ENCODE peak calls at places on chromosomes 4 and X, in eight cellular contexts. One of them, this sample, is unnamed. For H3K27me3, the result is how much of the 10 kb centered on the place peaks cover.

GRCh38 chr4:1022051-1022738 is 10.8 kb downstream of the FGFRL1 start:
- DNase-seq in heart right ventricle: no peak
- DNase-seq in IMR-90: no peak
- DNase-seq in pancreas: no peak
- DNase-seq in hepatocyte: no peak
- DNase-seq in prostate gland: no peak
- DNase-seq in mesendoderm: no peak
- DNase-seq in BE2C: no peak
- DNase-seq in this sample: no peak

GRCh38 chrX:39910651-39911050 is 187.1 kb downstream of the BCOR start:
- DNase-seq in heart right ventricle: no peak
- DNase-seq in IMR-90: no peak
- DNase-seq in pancreas: no peak
- DNase-seq in hepatocyte: no peak
- DNase-seq in prostate gland: no peak
- DNase-seq in mesendoderm: no peak
- DNase-seq in BE2C: no peak
- DNase-seq in this sample: no peak

GRCh38 chr4:30619679-30620078 is 100.5 kb upstream of the PCDH7 start:
- DNase-seq in heart right ventricle: no peak
- DNase-seq in IMR-90: no peak
- DNase-seq in pancreas: no peak
- DNase-seq in hepatocyte: no peak
- DNase-seq in prostate gland: no peak
- DNase-seq in mesendoderm: no peak
- DNase-seq in BE2C: no peak
- DNase-seq in this sample: no peak

GRCh38 chr4:3634281-3635089 is 102.3 kb upstream of the LRPAP1 start:
- DNase-seq in heart right ventricle: no peak
- DNase-seq in IMR-90: no peak
- DNase-seq in pancreas: no peak
- DNase-seq in hepatocyte: no peak
- DNase-seq in prostate gland: no peak
- DNase-seq in mesendoderm: no peak
- DNase-seq in BE2C: no peak
- DNase-seq in this sample: peak

GRCh38 chrX:23854122-23854521 is 53.6 kb downstream of the APOO start:
- DNase-seq in heart right ventricle: no peak
- DNase-seq in IMR-90: no peak
- DNase-seq in pancreas: no peak
- DNase-seq in hepatocyte: no peak
- DNase-seq in prostate gland: no peak
- DNase-seq in mesendoderm: no peak
- DNase-seq in BE2C: no peak
- DNase-seq in this sample: no peak

GRCh38 chrX:102835504-102836146 is 101.4 kb upstream of the RAB40AL start:
- DNase-seq in heart right ventricle: no peak
- DNase-seq in IMR-90: peak
- DNase-seq in pancreas: peak
- DNase-seq in hepatocyte: peak
- DNase-seq in prostate gland: no peak
- DNase-seq in mesendoderm: peak
- DNase-seq in BE2C: no peak
- DNase-seq in this sample: no peak

GRCh38 chr4:77734928-77735327 is 84.2 kb downstream of the CNOT6L start:
- DNase-seq in heart right ventricle: no peak
- DNase-seq in IMR-90: peak
- DNase-seq in pancreas: no peak
- DNase-seq in hepatocyte: peak
- DNase-seq in prostate gland: no peak
- DNase-seq in mesendoderm: peak
- DNase-seq in BE2C: no peak
- DNase-seq in this sample: no peak

GRCh38 chrX:13440166-13440565 is 120.3 kb upstream of the ATXN3L start:
- DNase-seq in heart right ventricle: no peak
- DNase-seq in IMR-90: peak
- DNase-seq in pancreas: no peak
- DNase-seq in hepatocyte: no peak
- DNase-seq in prostate gland: no peak
- DNase-seq in mesendoderm: no peak
- DNase-seq in BE2C: no peak
- DNase-seq in this sample: no peak

GRCh38 chrX:118520206-118520857 is 24.7 kb downstream of the DOCK11 start:
- DNase-seq in heart right ventricle: no peak
- DNase-seq in IMR-90: peak
- DNase-seq in pancreas: no peak
- DNase-seq in hepatocyte: no peak
- DNase-seq in prostate gland: no peak
- DNase-seq in mesendoderm: no peak
- DNase-seq in BE2C: no peak
- DNase-seq in this sample: no peak

GRCh38 chrX:68789966-68790365 is 38.9 kb upstream of the EFNB1 start:
- DNase-seq in heart right ventricle: no peak
- DNase-seq in IMR-90: no peak
- DNase-seq in pancreas: no peak
- DNase-seq in hepatocyte: no peak
- DNase-seq in prostate gland: no peak
- DNase-seq in mesendoderm: peak
- DNase-seq in BE2C: no peak
- DNase-seq in this sample: no peak

GRCh38 chr4:151921371-151921770 is 160.6 kb upstream of the GATB start:
- DNase-seq in heart right ventricle: no peak
- DNase-seq in IMR-90: peak
- DNase-seq in pancreas: no peak
- DNase-seq in hepatocyte: no peak
- DNase-seq in prostate gland: no peak
- DNase-seq in mesendoderm: no peak
- DNase-seq in BE2C: no peak
- DNase-seq in this sample: no peak

GRCh38 chr4:14294611-14295010 is 667.1 kb upstream of the BOD1L1 start:
- DNase-seq in heart right ventricle: no peak
- DNase-seq in IMR-90: peak
- DNase-seq in pancreas: no peak
- DNase-seq in hepatocyte: no peak
- DNase-seq in prostate gland: no peak
- DNase-seq in mesendoderm: no peak
- DNase-seq in BE2C: no peak
- DNase-seq in this sample: no peak

GRCh38 chr4:109434007-109434792 is 585 bp downstream of the SEC24B start:
- DNase-seq in heart right ventricle: peak
- DNase-seq in IMR-90: peak
- DNase-seq in pancreas: peak
- DNase-seq in hepatocyte: peak
- DNase-seq in prostate gland: peak
- DNase-seq in mesendoderm: peak
- DNase-seq in BE2C: peak
- DNase-seq in this sample: peak

GRCh38 chr4:169348541-169348940 is 77.8 kb upstream of the SH3RF1 start:
- DNase-seq in heart right ventricle: no peak
- DNase-seq in IMR-90: no peak
- DNase-seq in pancreas: no peak
- DNase-seq in hepatocyte: no peak
- DNase-seq in prostate gland: no peak
- DNase-seq in mesendoderm: no peak
- DNase-seq in BE2C: no peak
- DNase-seq in this sample: no peak

GRCh38 chrX:153447581-153447960 is 1.7 kb upstream of the TREX2 start:
- DNase-seq in heart right ventricle: no peak
- DNase-seq in IMR-90: no peak
- DNase-seq in pancreas: no peak
- DNase-seq in hepatocyte: no peak
- DNase-seq in prostate gland: no peak
- DNase-seq in mesendoderm: no peak
- DNase-seq in BE2C: no peak
- DNase-seq in this sample: no peak
- H3K4me3 ChIP-seq in heart right ventricle: no peak
- H3K4me3 ChIP-seq in IMR-90: no peak
- H3K4me3 ChIP-seq in pancreas: no peak
- H3K4me3 ChIP-seq in hepatocyte: no peak
- H3K4me3 ChIP-seq in prostate gland: no peak
- H3K4me3 ChIP-seq in mesendoderm: no peak
- H3K4me3 ChIP-seq in BE2C: no peak
- H3K4me3 ChIP-seq in this sample: no peak

GRCh38 chr4:8850830-8851188 is 20.8 kb downstream of the HMX1 start:
- DNase-seq in heart right ventricle: no peak
- DNase-seq in IMR-90: no peak
- DNase-seq in pancreas: no peak
- DNase-seq in hepatocyte: no peak
- DNase-seq in prostate gland: no peak
- DNase-seq in mesendoderm: no peak
- DNase-seq in BE2C: no peak
- DNase-seq in this sample: no peak

GRCh38 chr4:8850074-8850829 is 21.4 kb downstream of the HMX1 start:
- DNase-seq in heart right ventricle: no peak
- DNase-seq in IMR-90: no peak
- DNase-seq in pancreas: no peak
- DNase-seq in hepatocyte: no peak
- DNase-seq in prostate gland: no peak
- DNase-seq in mesendoderm: no peak
- DNase-seq in BE2C: no peak
- DNase-seq in this sample: no peak

GRCh38 chr4:8848507-8849265 is 23.0 kb downstream of the HMX1 start:
- DNase-seq in heart right ventricle: no peak
- DNase-seq in IMR-90: no peak
- DNase-seq in pancreas: no peak
- DNase-seq in hepatocyte: no peak
- DNase-seq in prostate gland: no peak
- DNase-seq in mesendoderm: no peak
- DNase-seq in BE2C: no peak
- DNase-seq in this sample: no peak

GRCh38 chr4:8847764-8848163 is 23.9 kb downstream of the HMX1 start:
- DNase-seq in heart right ventricle: no peak
- DNase-seq in IMR-90: no peak
- DNase-seq in pancreas: no peak
- DNase-seq in hepatocyte: no peak
- DNase-seq in prostate gland: no peak
- DNase-seq in mesendoderm: no peak
- DNase-seq in BE2C: no peak
- DNase-seq in this sample: no peak

DNA sequence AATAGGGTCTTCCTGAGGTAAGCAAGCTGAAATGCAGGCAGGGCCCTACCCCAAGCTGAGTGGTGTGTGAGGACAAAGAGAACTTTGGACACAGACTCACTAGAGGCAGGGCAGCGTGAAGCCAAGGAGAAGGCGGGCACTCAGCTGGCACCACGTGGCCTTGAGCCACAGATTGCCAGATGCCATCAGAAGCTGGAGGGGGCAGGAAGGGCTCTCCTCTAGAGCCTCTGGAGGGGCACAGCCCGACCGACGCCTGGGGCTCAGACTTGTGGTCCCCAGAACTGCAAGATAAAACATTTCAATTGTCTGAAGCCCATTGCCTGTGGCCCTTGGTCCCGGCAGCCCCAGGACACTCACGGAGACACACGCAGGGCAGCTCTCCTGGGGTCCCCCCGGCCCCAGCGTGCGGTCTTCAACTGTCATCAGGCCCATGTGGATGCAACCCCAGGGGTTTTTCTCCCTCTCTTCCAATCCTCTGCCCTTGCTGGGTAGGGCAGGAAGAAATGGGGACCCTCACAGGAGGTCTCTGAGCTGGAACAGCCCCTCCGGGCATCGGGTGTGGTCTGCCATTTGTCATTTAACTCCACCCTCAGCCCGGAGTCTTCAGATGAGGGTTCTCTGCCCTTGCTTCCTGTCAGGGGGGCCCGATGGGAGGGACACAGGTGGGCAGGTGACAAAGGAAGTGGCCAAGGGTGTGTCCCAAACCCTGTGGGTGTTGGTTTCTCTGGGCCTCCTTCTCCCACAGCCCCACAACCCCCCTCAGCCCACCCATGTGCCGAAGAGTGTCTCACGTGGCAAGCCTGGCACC is 22.2 kb downstream of the HMX1 start:
- DNase-seq in heart right ventricle: no peak
- DNase-seq in IMR-90: no peak
- DNase-seq in pancreas: no peak
- DNase-seq in hepatocyte: no peak
- DNase-seq in prostate gland: no peak
- DNase-seq in mesendoderm: no peak
- DNase-seq in BE2C: no peak
- DNase-seq in this sample: no peak
- H3K27me3 ChIP-seq in heart right ventricle: half or more
- H3K27me3 ChIP-seq in IMR-90: under half
- H3K27me3 ChIP-seq in pancreas: under half
- H3K27me3 ChIP-seq in hepatocyte: half or more
- H3K27me3 ChIP-seq in prostate gland: under half
- H3K27me3 ChIP-seq in mesendoderm: under half
- H3K27me3 ChIP-seq in BE2C: under half
- H3K27me3 ChIP-seq in this sample: under half

GRCh38 chrX:30971761-30972603 is 82.9 kb upstream of the TAB3 start:
- DNase-seq in heart right ventricle: no peak
- DNase-seq in IMR-90: peak
- DNase-seq in pancreas: peak
- DNase-seq in hepatocyte: peak
- DNase-seq in prostate gland: peak
- DNase-seq in mesendoderm: peak
- DNase-seq in BE2C: peak
- DNase-seq in this sample: no peak
- H3K4me3 ChIP-seq in heart right ventricle: peak
- H3K4me3 ChIP-seq in IMR-90: no peak
- H3K4me3 ChIP-seq in pancreas: no peak
- H3K4me3 ChIP-seq in hepatocyte: no peak
- H3K4me3 ChIP-seq in prostate gland: no peak
- H3K4me3 ChIP-seq in mesendoderm: no peak
- H3K4me3 ChIP-seq in BE2C: peak
- H3K4me3 ChIP-seq in this sample: no peak

DNA sequence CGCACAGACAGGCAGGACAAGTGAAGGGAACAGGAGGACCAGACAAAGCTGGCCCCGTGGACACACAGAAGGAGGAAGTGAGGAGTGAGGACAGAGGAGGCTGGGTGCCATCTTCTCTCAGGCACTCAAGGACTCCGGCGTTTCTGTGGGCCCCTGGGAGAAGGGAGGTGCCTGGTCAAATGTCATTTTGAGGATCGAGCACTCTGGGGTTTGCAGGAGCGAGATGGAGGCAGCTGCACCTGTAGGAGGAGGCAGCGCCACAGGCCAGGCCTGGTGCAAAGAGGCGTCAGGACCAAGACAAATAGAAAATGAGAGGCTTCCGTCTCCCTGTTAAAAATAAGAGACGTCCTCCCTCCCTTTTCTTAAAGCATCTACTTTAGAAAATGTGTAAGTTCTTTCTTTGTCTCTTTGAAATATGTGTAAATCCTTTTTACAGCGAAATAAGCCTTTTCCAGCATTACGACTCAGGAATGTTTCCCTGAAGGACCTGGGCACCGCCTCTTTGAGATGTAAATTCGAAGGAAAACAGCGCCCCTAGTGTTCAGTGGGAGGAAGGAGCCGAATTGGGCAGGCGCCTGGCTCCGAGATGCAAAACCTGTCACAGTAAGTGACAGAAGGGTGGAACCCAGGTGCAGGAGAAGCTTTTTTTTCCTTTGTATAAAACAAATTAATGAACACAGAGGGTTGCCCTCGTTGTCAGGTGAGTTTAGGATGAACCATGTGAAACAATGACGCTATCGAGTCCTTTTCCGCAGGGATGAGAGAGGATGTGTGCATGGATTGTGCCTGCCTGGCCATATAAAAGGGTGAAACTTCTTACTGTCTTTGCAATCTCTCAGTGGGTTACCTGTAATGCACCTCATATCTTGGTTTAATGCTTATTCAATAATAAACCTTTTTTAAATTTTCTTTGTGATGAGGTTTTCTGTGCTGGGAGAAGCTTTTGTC is 1.4 kb upstream of the C4orf50 start:
- DNase-seq in heart right ventricle: no peak
- DNase-seq in IMR-90: peak
- DNase-seq in pancreas: peak
- DNase-seq in hepatocyte: peak
- DNase-seq in prostate gland: peak
- DNase-seq in mesendoderm: peak
- DNase-seq in BE2C: peak
- DNase-seq in this sample: no peak
- H3K27me3 ChIP-seq in heart right ventricle: half or more
- H3K27me3 ChIP-seq in IMR-90: under half
- H3K27me3 ChIP-seq in pancreas: under half
- H3K27me3 ChIP-seq in hepatocyte: under half
- H3K27me3 ChIP-seq in prostate gland: under half
- H3K27me3 ChIP-seq in mesendoderm: under half
- H3K27me3 ChIP-seq in BE2C: under half
- H3K27me3 ChIP-seq in this sample: under half